ENCODE peak calls at places on chromosomes 5 and 9, in seven cellular contexts. R is mesendoderm, K is right cardiac atrium, Q is tibial artery, M is heart left ventricle, X is GM20000, T is NCI-H2081. E is an unnamed sample.

GRCh38 chr9:32502459-32502858 is 23.5 kb downstream of the RIGI start:
- DNase-seq in R (peak), K (no peak), Q (no peak), M (no peak), X (no peak), T (no peak), E (no peak)

GRCh38 chr5:32512916-32513315 is 68.4 kb upstream of the ZFR start:
- DNase-seq in R (no peak), K (no peak), Q (no peak), M (no peak), X (no peak), T (no peak), E (no peak)

GRCh38 chr5:128494516-128494915 is 43.5 kb downstream of the FBN2 start:
- DNase-seq in R (peak), K (no peak), Q (no peak), M (no peak), X (no peak), T (no peak), E (no peak)

GRCh38 chr9:14270358-14271077 is 43.4 kb downstream of the NFIB start:
- DNase-seq in R (no peak), K (no peak), Q (no peak), M (no peak), X (no peak), T (no peak), E (no peak)

GRCh38 chr5:90557871-90558270 is 726 bp upstream of the ADGRV1 start:
- DNase-seq in R (no peak), K (no peak), Q (no peak), M (no peak), X (no peak), T (no peak), E (no peak)

GRCh38 chr9:134385873-134386370 is 59.7 kb downstream of the RXRA start:
- DNase-seq in R (no peak), K (no peak), Q (no peak), M (no peak), X (no peak), T (no peak), E (no peak)

GRCh38 chr9:5292141-5292540 is 12.4 kb downstream of the RLN2 start:
- DNase-seq in R (no peak), K (no peak), Q (no peak), M (no peak), X (no peak), T (no peak), E (no peak)

GRCh38 chr5:60346391-60346790 is 353.6 kb downstream of the DEPDC1B start:
- DNase-seq in R (no peak), K (no peak), Q (no peak), M (no peak), X (no peak), T (no peak), E (no peak)

GRCh38 chr5:72817639-72818266 is 1.3 kb downstream of the TNPO1 start:
- DNase-seq in R (no peak), K (no peak), Q (no peak), M (no peak), X (no peak), T (no peak), E (no peak)

GRCh38 chr5:54905942-54906537 is 79.4 kb downstream of the ESM1 start:
- DNase-seq in R (peak), K (peak), Q (peak), M (peak), X (no peak), T (peak), E (peak)

GRCh38 chr9:88754452-88754851 is 219.5 kb downstream of the NXNL2 start:
- DNase-seq in R (no peak), K (no peak), Q (no peak), M (no peak), X (no peak), T (no peak), E (no peak)

GRCh38 chr5:143536364-143536763 is 132.9 kb upstream of the NR3C1 start:
- DNase-seq in R (peak), K (peak), Q (peak), M (peak), X (no peak), T (no peak), E (peak)

GRCh38 chr5:20000416-20000815 is 12.4 kb upstream of the CDH18 start:
- DNase-seq in R (no peak), K (no peak), Q (no peak), M (no peak), X (no peak), T (no peak), E (no peak)

GRCh38 chr5:178194026-178194425 is 6.9 kb upstream of the GMCL2 start:
- DNase-seq in R (no peak), K (no peak), Q (peak), M (no peak), X (no peak), T (no peak), E (no peak)

GRCh38 chr9:133854785-133855184 is 116.6 kb upstream of the SARDH start:
- DNase-seq in R (no peak), K (peak), Q (no peak), M (no peak), X (no peak), T (peak), E (no peak)

GRCh38 chr9:84922051-84922450 is 252.5 kb downstream of the NTRK2 start:
- DNase-seq in R (no peak), K (no peak), Q (no peak), M (no peak), X (no peak), T (no peak), E (no peak)

GRCh38 chr9:12774861-12775367 is at the start of gene LURAP1L:
- DNase-seq in R (peak), K (peak), Q (peak), M (peak), X (peak), T (peak), E (no peak)

GRCh38 chr5:178068293-178068692 is 45.0 kb upstream of the N4BP3 start:
- DNase-seq in R (no peak), K (no peak), Q (no peak), M (no peak), X (no peak), T (peak), E (no peak)

GRCh38 chr5:54719384-54720306 is 202.1 kb downstream of the SNX18 start:
- DNase-seq in R (peak), K (peak), Q (no peak), M (peak), X (no peak), T (no peak), E (no peak)

GRCh38 chr9:111603041-111603440 is 3.6 kb upstream of the PTGR1 start:
- DNase-seq in R (no peak), K (no peak), Q (no peak), M (no peak), X (no peak), T (no peak), E (no peak)